ENCODE peak calls at places on chromosomes 5 and 9, in five cellular contexts. O, Z, K, R and S are unnamed samples.
A peak's percentile ranks its signal among the peaks of the same experiment; 100 is the strongest.

GRCh38 chr5:179123491-179124328 is 63.5 kb downstream of the ZNF354C start:
- DNase-seq in O (no peak), Z (no peak), K (no peak), R (no peak), S (no peak)

GRCh38 chr9:106874031-106874430 is 11.1 kb downstream of the ZNF462 start:
- DNase-seq in O (no peak), Z (no peak), K (no peak), R (no peak), S (no peak)

GRCh38 chr9:128372188-128372641 is 1.0 kb downstream of the URM1 start:
- DNase-seq in O (no peak), Z (no peak), K (no peak), R (no peak), S (no peak)

GRCh38 chr5:1847611-1848010 is 35.1 kb downstream of the IRX4 start:
- DNase-seq in O (no peak), Z (no peak), K (no peak), R (no peak), S (no peak)

GRCh38 chr5:178130576-178131445 is at the start of gene RMND5B:
- DNase-seq in O (peak; percentile 67), Z (peak; percentile 86), K (peak; percentile 87), R (peak; percentile 71), S (peak; percentile 86)

GRCh38 chr9:135123145-135123544 is 35.7 kb downstream of the OLFM1 start:
- DNase-seq in O (no peak), Z (no peak), K (no peak), R (no peak), S (no peak)

GRCh38 chr9:2608276-2608675 is 13.3 kb upstream of the VLDLR start:
- DNase-seq in O (no peak), Z (no peak), K (no peak), R (no peak), S (no peak)

GRCh38 chr5:157265714-157266285 is at the start of gene CYFIP2:
- DNase-seq in O (peak; percentile 23), Z (peak; percentile 19), K (peak; percentile 46), R (no peak), S (peak; percentile 59)

GRCh38 chr5:18652404-18653215 is 1018.4 kb downstream of the TAF11L14 start:
- DNase-seq in O (no peak), Z (no peak), K (no peak), R (no peak), S (no peak)

GRCh38 chr9:81410201-81410600 is 279.1 kb downstream of the TLE1 start:
- DNase-seq in O (no peak), Z (peak; percentile 26), K (no peak), R (no peak), S (no peak)

GRCh38 chr9:95505676-95506437 is 10.9 kb downstream of the PTCH1 start:
- DNase-seq in O (no peak), Z (peak; percentile 31), K (peak; percentile 71), R (no peak), S (peak; percentile 51)

GRCh38 chr9:12666813-12667212 is 26.4 kb upstream of the TYRP1 start:
- DNase-seq in O (no peak), Z (peak; percentile 5), K (no peak), R (no peak), S (no peak)

GRCh38 chr9:120758544-120758943 is 34.7 kb downstream of the FBXW2 start:
- DNase-seq in O (no peak), Z (no peak), K (no peak), R (no peak), S (no peak)

GRCh38 chr9:38127271-38127839 is 58.3 kb upstream of the SHB start:
- DNase-seq in O (no peak), Z (no peak), K (no peak), R (no peak), S (no peak)

GRCh38 chr9:35027871-35028270 is 38.3 kb downstream of the DNAJB5 start:
- DNase-seq in O (no peak), Z (no peak), K (no peak), R (no peak), S (no peak)

GRCh38 chr9:93203713-93204469 is 20.0 kb downstream of the WNK2 start:
- DNase-seq in O (no peak), Z (no peak), K (no peak), R (no peak), S (no peak)
- H3K27ac ChIP-seq in O (no peak overlapping the region), Z (no peak overlapping the region), K (no peak overlapping the region), R (no peak overlapping the region), S (peak overlapping the region; percentile 86)

DNA sequence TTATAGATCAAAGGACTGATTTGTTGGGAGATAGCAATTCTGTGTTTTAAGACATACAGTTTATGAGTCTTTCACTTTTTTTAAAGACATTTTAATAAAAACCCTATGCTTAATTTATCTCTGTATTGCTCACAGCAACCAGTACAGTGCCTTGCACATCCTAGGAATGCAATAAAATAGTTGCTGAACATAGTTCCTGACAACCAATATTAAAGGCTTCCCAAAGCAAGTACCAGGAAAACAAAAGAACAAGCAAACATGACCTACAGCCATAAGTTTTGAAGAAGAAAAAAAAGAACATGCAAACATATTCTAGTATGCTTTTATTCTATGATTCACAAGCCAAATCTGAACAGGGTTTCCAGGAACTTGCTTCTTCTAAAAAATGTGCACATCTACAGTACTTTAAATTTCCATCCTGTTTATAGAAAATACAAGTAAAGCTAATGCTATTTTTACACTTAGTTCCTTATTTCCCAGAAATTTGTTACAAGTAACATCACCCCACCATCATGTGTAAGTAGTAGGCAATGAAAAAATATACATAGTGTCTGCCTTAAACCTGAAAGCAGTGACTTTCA is 4.5 kb downstream of the CEMIP2 start:
- DNase-seq in O (no peak), Z (no peak), K (no peak), R (no peak), S (no peak)
- H3K4me1 ChIP-seq in O (peaks cover 27% of the 10 kb centered on the region), Z (peaks cover 68% of the 10 kb centered on the region), K (no peaks in the 10 kb centered on the region), R (no peaks in the 10 kb centered on the region), S (peaks cover 83% of the 10 kb centered on the region)

GRCh38 chr9:125703662-125704061 is 3.3 kb downstream of the MAPKAP1 start:
- DNase-seq in O (no peak), Z (no peak), K (no peak), R (no peak), S (no peak)

GRCh38 chr9:125705893-125706292 is 1.1 kb downstream of the MAPKAP1 start:
- DNase-seq in O (no peak), Z (no peak), K (no peak), R (no peak), S (no peak)

GRCh38 chr9:125701351-125701750 is 5.7 kb downstream of the MAPKAP1 start:
- DNase-seq in O (no peak), Z (no peak), K (no peak), R (no peak), S (no peak)

GRCh38 chr9:125706661-125707539 is at the start of gene MAPKAP1:
- DNase-seq in O (peak; percentile 88), Z (peak; percentile 95), K (peak; percentile 98), R (peak; percentile 92), S (peak; percentile 97)
- TF ChIP-seq POLR2A in O (peak; percentile 59), Z (peak; percentile 78), K (peak; percentile 36), R (peak; percentile 28), S (peak; percentile 76)

DNA sequence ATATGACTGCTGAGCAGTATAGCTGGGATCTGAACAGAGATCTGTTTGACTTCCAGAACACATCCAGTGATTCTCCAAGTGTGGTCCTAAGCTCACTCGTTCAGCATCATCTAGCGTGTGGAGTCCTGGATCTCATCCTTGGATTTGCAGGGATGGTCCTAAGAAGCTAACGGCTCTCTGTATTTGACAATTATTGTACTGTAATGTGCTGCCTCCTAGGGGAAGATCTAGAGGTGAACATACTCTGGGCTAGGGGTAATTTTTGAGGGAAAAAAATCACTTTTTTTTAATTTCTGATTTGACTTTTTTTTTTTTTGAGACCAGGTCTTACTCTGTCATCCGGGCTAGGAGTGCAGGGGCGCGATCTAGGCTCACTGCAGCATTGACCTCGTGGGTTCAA is 1.5 kb downstream of the SLC26A2 start:
- DNase-seq in O (no peak), Z (peak; percentile 80), K (no peak), R (no peak), S (no peak)
- H3K27ac ChIP-seq in O (no peak overlapping the region), Z (peak overlapping the region; percentile 91), K (no peak overlapping the region), R (no peak overlapping the region), S (no peak overlapping the region)

DNA sequence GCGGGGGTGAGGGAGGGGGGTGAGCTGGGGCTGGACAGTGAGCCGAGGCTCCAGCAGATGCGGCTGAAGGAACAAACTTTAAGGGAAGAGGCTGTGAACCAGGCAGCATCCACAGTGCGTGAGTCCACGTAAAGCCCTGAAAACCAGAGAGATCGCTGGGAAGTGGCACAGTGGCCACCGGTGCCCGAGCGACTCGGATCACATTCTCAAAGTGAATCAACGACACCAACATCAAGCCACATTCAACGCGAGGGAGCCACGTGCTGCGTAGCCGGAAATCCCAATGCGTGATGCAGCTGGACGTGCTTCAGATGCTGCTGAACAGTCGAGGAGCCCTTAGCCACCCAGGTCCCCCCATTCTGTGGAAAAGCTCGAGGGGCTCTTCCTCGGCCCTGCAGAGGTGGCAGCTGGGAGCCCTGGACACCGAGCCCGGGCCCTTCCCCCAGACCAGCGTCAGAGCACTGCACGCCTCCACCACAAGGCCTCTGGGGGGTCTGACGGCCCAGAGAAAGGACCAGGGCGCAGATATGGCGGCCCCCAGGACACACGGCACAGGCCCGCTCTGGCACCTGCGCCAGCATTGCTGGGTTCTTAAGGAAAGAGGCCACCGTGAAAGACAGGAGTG is 53.7 kb upstream of the EXOC3 start:
- DNase-seq in O (no peak), Z (no peak), K (no peak), R (peak; percentile 2), S (no peak)
- H3K4me1 ChIP-seq in O (no peaks in the 10 kb centered on the region), Z (peaks cover 18% of the 10 kb centered on the region), K (no peaks in the 10 kb centered on the region), R (no peaks in the 10 kb centered on the region), S (no peaks in the 10 kb centered on the region)

GRCh38 chr9:19120846-19121245 is 6.4 kb downstream of the PLIN2 start:
- DNase-seq in O (no peak), Z (no peak), K (no peak), R (no peak), S (no peak)
- TF ChIP-seq POLR2A in O (no peak), Z (no peak), K (no peak), R (peak; percentile 25), S (no peak)

DNA sequence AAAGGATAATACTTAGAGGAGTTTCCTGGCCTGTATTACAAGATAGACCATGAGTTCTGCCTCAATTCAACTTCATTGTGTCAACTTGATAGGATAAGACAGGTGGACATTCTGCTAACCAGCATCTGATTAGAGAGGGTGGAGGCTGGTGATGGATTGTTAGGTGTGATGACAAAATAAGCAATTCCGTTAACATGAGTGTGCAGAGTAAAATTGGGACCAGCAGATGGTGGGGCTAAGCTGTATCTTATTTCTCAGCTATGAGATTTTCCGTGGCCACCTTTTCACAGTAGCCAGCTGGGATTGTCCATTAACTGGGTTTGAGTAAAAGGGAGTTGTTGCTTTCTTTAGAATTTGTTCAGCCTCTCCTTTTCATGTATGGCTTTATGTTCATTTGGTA is 28.9 kb upstream of the TAL2 start:
- DNase-seq in O (no peak), Z (no peak), K (no peak), R (no peak), S (no peak)
- H3K27ac ChIP-seq in O (no peak overlapping the region), Z (no peak overlapping the region), K (no peak overlapping the region), R (no peak overlapping the region), S (no peak overlapping the region)

GRCh38 chr5:141504216-141504615 is 15.3 kb downstream of the PCDHGC5 start:
- DNase-seq in O (no peak), Z (no peak), K (no peak), R (no peak), S (no peak)

GRCh38 chr5:141501805-141502204 is 12.9 kb downstream of the PCDHGC5 start:
- DNase-seq in O (no peak), Z (no peak), K (no peak), R (no peak), S (no peak)

GRCh38 chr5:141507387-141508091 is 18.7 kb downstream of the PCDHGC5 start:
- DNase-seq in O (peak; percentile 60), Z (no peak), K (peak; percentile 76), R (no peak), S (peak; percentile 26)

GRCh38 chr5:141506381-141507155 is 17.7 kb downstream of the PCDHGC5 start:
- DNase-seq in O (no peak), Z (no peak), K (no peak), R (no peak), S (no peak)

GRCh38 chr5:141503699-141504098 is 14.8 kb downstream of the PCDHGC5 start:
- DNase-seq in O (no peak), Z (no peak), K (no peak), R (no peak), S (no peak)
- H3K4me1 ChIP-seq in O (peaks cover 22% of the 10 kb centered on the region), Z (no peaks in the 10 kb centered on the region), K (peaks cover 4% of the 10 kb centered on the region), R (peaks cover 5% of the 10 kb centered on the region), S (no peaks in the 10 kb centered on the region)